ENCODE peak calls at places on chromosomes 13 and 19, in eight cellular contexts. X, B, V, I, Q, W, G and P are unnamed samples.

GRCh38 chr19:17803264-17803896 is 8.4 kb downstream of the B3GNT3 start:
- DNase-seq in X (no peak), W (no peak), B (peak; percentile 31), V (no peak), G (peak; percentile 53), I (no peak), Q (no peak), P (peak; percentile 63)

GRCh38 chr19:16397791-16398529 is 73.3 kb downstream of the KLF2 start:
- DNase-seq in V (no peak), Q (no peak), X (peak; percentile 32), B (no peak), G (peak; percentile 25), W (no peak), I (no peak), P (no peak)

GRCh38 chr19:53871448-53871847 is 3.8 kb downstream of the MYADM start:
- DNase-seq in G (no peak), X (no peak), Q (no peak), I (no peak), V (no peak), B (no peak), W (no peak), P (no peak)

GRCh38 chr13:30421093-30422055 is 919 bp upstream of the UBE2L5 start:
- DNase-seq in G (peak; percentile 87), W (peak; percentile 97), Q (peak; percentile 80), X (peak; percentile 92), V (peak; percentile 87), B (peak; percentile 88), I (peak; percentile 62), P (peak; percentile 22)

GRCh38 chr13:29464105-29464679 is 131.3 kb downstream of the SLC7A1 start:
- DNase-seq in W (no peak), X (peak; percentile 69), I (no peak), V (no peak), G (no peak), B (no peak), Q (no peak), P (no peak)

GRCh38 chr19:18290250-18291018 is 9.0 kb upstream of the JUND start:
- DNase-seq in G (peak; percentile 65), W (no peak), V (no peak), B (no peak), X (no peak), Q (no peak), I (no peak), P (peak; percentile 96)

GRCh38 chr13:71067164-71067815 is 799.7 kb downstream of the DACH1 start:
- DNase-seq in I (no peak), X (no peak), W (no peak), G (no peak), V (no peak), B (no peak), Q (peak; percentile 0), P (no peak)

GRCh38 chr13:101626925-101627555 is 174.6 kb downstream of the ITGBL1 start:
- DNase-seq in I (no peak), W (no peak), Q (no peak), V (no peak), X (no peak), G (no peak), B (no peak), P (no peak)

GRCh38 chr19:5585461-5586299 is 17.9 kb upstream of the TINCR start:
- DNase-seq in W (no peak), X (no peak), V (no peak), G (no peak), B (no peak), I (no peak), Q (no peak), P (peak; percentile 38)

GRCh38 chr19:23395041-23395721 is at the start of gene ZNF91:
- DNase-seq in G (peak; percentile 96), Q (peak; percentile 63), X (peak; percentile 99), B (peak; percentile 94), I (peak; percentile 97), W (peak; percentile 98), V (peak; percentile 90), P (peak; percentile 97)

GRCh38 chr19:23392706-23393105 is 2.6 kb downstream of the ZNF91 start:
- DNase-seq in Q (no peak), G (no peak), B (no peak), I (no peak), X (no peak), V (no peak), W (no peak), P (no peak)

GRCh38 chr19:23391239-23391638 is 4.0 kb downstream of the ZNF91 start:
- DNase-seq in Q (no peak), V (no peak), G (no peak), I (no peak), B (no peak), W (no peak), X (no peak), P (no peak)

GRCh38 chr19:23393121-23393520 is 2.1 kb downstream of the ZNF91 start:
- DNase-seq in G (no peak), B (no peak), W (no peak), I (no peak), X (no peak), V (no peak), Q (no peak), P (no peak)
- H3K9me3 ChIP-seq in G (peaks cover 20% of the 10 kb centered on the region), B (no peaks in the 10 kb centered on the region), W (no peaks in the 10 kb centered on the region), I (no peaks in the 10 kb centered on the region), X (no peaks in the 10 kb centered on the region), V (no peaks in the 10 kb centered on the region), Q (peaks cover 51% of the 10 kb centered on the region), P (no peaks in the 10 kb centered on the region)

GRCh38 chr19:19320362-19321142 is at the start of the genes MAU2 and SUGP1:
- DNase-seq in X (peak; percentile 93), G (peak; percentile 92), B (peak; percentile 88), W (peak; percentile 92), V (peak; percentile 86), Q (peak; percentile 89), I (peak; percentile 63), P (peak; percentile 94)

GRCh38 chr19:19319725-19320361 is 466 bp downstream of the SUGP1 start:
- DNase-seq in I (no peak), V (no peak), X (no peak), G (no peak), B (no peak), W (no peak), Q (no peak), P (no peak)

GRCh38 chr19:19321143-19321577 is 531 bp downstream of the MAU2 start:
- DNase-seq in V (no peak), B (no peak), Q (peak; percentile 20), W (no peak), I (no peak), X (no peak), G (no peak), P (no peak)

GRCh38 chr19:19327672-19328071 is 7.0 kb downstream of the MAU2 start:
- DNase-seq in W (no peak), V (no peak), Q (no peak), B (no peak), G (no peak), X (no peak), I (no peak), P (no peak)

DNA sequence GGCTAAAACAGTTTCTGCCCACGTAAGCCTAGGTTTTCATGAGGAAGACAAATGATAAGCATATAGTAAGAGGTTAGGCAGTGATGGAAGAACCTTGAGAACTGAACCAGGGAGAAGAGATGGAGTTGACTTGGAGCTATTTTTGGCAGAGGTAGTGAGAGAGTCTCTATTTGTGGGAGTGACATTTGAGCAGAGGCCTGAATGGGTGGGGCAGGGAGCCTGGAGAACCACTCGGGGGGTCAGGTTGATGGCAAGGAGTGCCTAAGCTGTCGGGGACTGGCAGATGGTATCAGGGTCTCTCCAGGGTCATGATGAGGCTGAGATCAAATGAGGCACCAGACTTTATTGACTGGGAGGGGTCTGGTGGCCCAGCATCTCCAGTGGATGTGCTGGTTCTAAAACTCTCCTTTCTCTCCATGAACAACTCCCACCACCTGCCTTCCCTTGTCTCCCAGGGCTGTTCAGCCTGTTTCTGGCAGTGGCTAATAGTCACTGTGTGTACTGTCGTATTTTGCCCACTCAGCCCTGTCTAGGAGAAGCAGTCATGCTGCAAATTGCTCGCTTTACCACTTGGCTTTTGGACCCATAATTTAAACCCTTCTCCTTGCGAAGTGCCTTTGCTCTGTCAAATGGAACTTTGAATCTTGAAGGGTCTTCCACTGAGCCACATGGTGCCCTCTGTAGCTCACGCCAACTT is 3.6 kb downstream of the MAU2 start:
- DNase-seq in W (no peak), G (no peak), I (no peak), Q (no peak), B (no peak), X (no peak), V (no peak), P (no peak)
- H3K4me1 ChIP-seq in W (no peaks in the 10 kb centered on the region), G (peaks cover 9% of the 10 kb centered on the region), I (peaks cover 35% of the 10 kb centered on the region), Q (peaks cover 8% of the 10 kb centered on the region), B (peaks cover 45% of the 10 kb centered on the region), X (peaks cover 47% of the 10 kb centered on the region), V (peaks cover 8% of the 10 kb centered on the region), P (peaks cover 49% of the 10 kb centered on the region)

DNA sequence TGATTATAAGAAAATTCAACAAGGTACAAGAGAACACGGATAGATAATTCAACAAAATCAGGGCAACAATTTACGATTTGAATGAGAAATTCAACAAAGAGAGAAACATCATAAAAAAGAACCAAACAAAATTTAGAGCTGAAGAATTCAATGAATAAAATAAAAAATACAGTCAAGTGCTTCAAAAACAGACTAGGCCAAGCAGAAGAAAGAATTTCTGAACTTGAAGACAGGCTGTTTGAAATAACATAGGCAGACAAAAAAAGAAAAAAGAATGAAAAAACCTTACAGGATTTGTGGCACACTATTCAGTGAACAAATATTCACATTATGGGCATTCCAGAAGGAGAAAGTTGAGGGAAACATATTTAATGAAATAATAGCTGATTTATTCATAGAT is 31.1 kb downstream of the ZNF283 start:
- DNase-seq in B (no peak), W (no peak), X (no peak), Q (no peak), G (no peak), I (no peak), V (no peak), P (no peak)
- H3K9me3 ChIP-seq in B (peaks cover 92% of the 10 kb centered on the region), W (peaks cover 90% of the 10 kb centered on the region), X (peaks cover 100% of the 10 kb centered on the region), Q (peaks cover 95% of the 10 kb centered on the region), G (peaks cover 100% of the 10 kb centered on the region), I (peaks cover 94% of the 10 kb centered on the region), V (peaks cover 2% of the 10 kb centered on the region), P (no peaks in the 10 kb centered on the region)

GRCh38 chr13:98452851-98453250 is 124.1 kb downstream of the STK24 start:
- DNase-seq in V (no peak), X (no peak), G (no peak), W (no peak), I (no peak), B (no peak), Q (no peak), P (no peak)
- H3K4me1 ChIP-seq in V (no peaks in the 10 kb centered on the region), X (peaks cover 51% of the 10 kb centered on the region), G (peaks cover 6% of the 10 kb centered on the region), W (no peaks in the 10 kb centered on the region), I (peaks cover 54% of the 10 kb centered on the region), B (peaks cover 24% of the 10 kb centered on the region), Q (peaks cover 11% of the 10 kb centered on the region), P (peaks cover 18% of the 10 kb centered on the region)

DNA sequence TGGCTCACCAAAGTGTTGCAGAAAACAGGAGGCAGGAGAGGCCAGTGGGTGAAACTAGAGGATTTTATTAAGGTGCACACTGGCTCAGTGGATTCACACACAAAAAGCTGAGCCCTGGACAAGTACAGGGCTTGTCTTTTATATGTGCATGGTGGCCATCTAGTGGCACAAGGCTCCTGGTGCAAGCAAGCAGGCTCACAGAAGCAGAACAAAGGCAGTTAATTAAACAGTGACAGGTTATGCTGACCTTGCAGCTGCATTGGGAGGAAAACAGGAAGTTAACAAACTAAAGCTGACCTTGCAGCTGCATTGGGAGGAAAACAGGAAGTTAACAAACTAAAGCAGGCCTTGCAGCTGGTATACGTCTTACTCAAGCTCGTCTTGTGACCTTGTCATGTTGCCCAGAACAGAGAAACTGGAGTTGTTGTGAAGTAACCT is 65.3 kb upstream of the ZNF681 start:
- DNase-seq in X (no peak), Q (peak; percentile 30), G (no peak), B (no peak), V (no peak), I (no peak), W (no peak), P (no peak)
- H3K9me3 ChIP-seq in X (peaks cover 45% of the 10 kb centered on the region), Q (peaks cover 48% of the 10 kb centered on the region), G (peaks cover 79% of the 10 kb centered on the region), B (peaks cover 14% of the 10 kb centered on the region), V (no peaks in the 10 kb centered on the region), I (peaks cover 50% of the 10 kb centered on the region), W (peaks cover 16% of the 10 kb centered on the region), P (peaks cover 9% of the 10 kb centered on the region)